ENCODE peak calls at places on chromosome 15, in five cellular contexts. V is astrocyte of the spinal cord, H is keratinocyte, N is foreskin fibroblast, A is RWPE1. C is an unnamed sample.

GRCh38 chr15:64656508-64656907 is 118.9 kb downstream of the RBPMS2 start:
- DNase-seq in A (no peak), V (no peak), N (no peak), H (no peak), C (no peak)

GRCh38 chr15:71802770-71803169 is 7.6 kb upstream of the NR2E3 start:
- DNase-seq in A (no peak), H (no peak), V (no peak), N (no peak), C (no peak)

GRCh38 chr15:90829942-90830440 is 38.4 kb upstream of the FURIN start:
- DNase-seq in A (no peak), V (no peak), H (no peak), N (no peak), C (no peak)

GRCh38 chr15:28109626-28110415 is 10.7 kb upstream of the OCA2 start:
- DNase-seq in N (no peak), A (no peak), V (no peak), H (no peak), C (no peak)

GRCh38 chr15:80811781-80812180 is 32.6 kb downstream of the CEMIP start:
- DNase-seq in N (no peak), A (no peak), H (no peak), V (no peak), C (no peak)

GRCh38 chr15:38578626-38579025 is 14.0 kb upstream of the RASGRP1 start:
- DNase-seq in H (no peak), N (no peak), V (no peak), A (no peak), C (no peak)

GRCh38 chr15:67501177-67501835 is 19.6 kb upstream of the C15orf61 start:
- DNase-seq in N (peak; percentile 29), A (peak; percentile 11), V (peak; percentile 55), H (no peak), C (peak; percentile 48)

GRCh38 chr15:82792068-82792467 is 13.8 kb downstream of the FSD2 start:
- DNase-seq in H (peak; percentile 52), A (no peak), N (no peak), V (no peak), C (no peak)

GRCh38 chr15:85154061-85154460 is 172.4 kb downstream of the PDE8A start:
- DNase-seq in V (no peak), A (no peak), H (no peak), N (no peak), C (no peak)

GRCh38 chr15:97482521-97482920 is 478.0 kb upstream of the ARRDC4 start:
- DNase-seq in A (no peak), N (no peak), V (no peak), H (no peak), C (no peak)

GRCh38 chr15:95347846-95348245 is 982.7 kb upstream of the NR2F2 start:
- DNase-seq in V (no peak), N (no peak), H (no peak), A (no peak), C (no peak)

GRCh38 chr15:45372032-45372995 is 6.0 kb downstream of the GATM start:
- DNase-seq in A (no peak), V (no peak), H (no peak), N (no peak), C (no peak)
- TF ChIP-seq CTCF in A (no peak), V (no peak), H (no peak), N (no peak), C (no peak)

GRCh38 chr15:69032006-69032405 is 17.5 kb downstream of the NOX5 start:
- DNase-seq in A (no peak), V (no peak), N (no peak), H (no peak), C (no peak)

GRCh38 chr15:69034352-69034751 is 19.9 kb downstream of the NOX5 start:
- DNase-seq in H (peak; percentile 67), N (peak; percentile 57), V (peak; percentile 89), A (peak; percentile 87), C (peak; percentile 87)

GRCh38 chr15:69032703-69033373 is 18.3 kb downstream of the NOX5 start:
- DNase-seq in V (no peak), N (no peak), A (no peak), H (no peak), C (no peak)

GRCh38 chr15:69027976-69028518 is 13.6 kb downstream of the NOX5 start:
- DNase-seq in A (no peak), N (no peak), H (no peak), V (no peak), C (no peak)

DNA sequence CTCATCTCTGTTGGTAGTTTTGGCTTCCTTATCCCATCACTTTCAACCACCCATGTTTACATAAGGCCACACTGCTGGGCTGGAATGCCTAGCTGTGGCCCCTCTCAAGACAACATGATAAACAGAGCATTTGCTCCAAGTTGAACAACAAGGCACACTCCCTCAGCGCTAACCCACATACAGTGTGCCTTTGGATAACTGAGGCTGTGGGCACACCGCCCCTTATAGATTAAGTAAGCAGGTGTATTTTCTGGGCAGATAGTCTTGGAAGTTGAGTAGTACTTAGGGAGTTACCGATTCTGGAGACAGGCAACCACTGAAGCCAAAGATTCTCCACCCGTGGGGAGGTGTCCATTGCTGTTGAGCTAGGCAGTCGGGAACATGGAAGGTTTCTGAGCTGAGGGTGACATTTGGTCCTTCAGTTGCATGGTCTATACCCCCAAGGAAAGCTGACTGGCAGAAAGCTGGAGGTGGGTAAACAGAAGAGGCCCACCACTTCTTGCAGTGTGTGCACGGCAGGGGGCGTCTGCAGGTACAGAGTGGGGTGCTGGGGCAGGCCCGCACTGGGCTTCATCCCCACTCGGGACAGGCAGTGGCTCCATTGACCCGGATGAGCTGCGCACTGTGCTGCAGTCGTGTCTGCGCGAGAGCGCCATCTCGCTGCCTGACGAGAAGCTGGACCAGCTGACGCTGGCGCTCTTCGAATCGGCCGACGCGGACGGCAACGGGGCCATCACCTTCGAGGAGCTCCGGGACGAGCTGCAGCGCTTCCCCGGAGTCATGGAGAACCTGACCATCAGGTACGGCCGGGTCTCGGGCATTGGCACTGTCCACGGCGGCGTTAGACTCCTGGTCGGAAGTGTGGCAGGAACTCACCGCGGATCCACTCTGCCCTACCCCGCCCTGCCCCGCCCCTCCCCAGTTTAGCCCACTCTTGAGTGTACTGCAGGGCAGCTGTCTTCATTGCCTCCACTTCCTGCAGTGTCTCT is 16.8 kb downstream of the NOX5 start:
- DNase-seq in V (peak; percentile 27), H (no peak), A (no peak), N (no peak), C (no peak)
- TF ChIP-seq CTCF in V (peak; percentile 73), H (peak; percentile 63), A (no peak), N (peak; percentile 42), C (peak; percentile 49)

GRCh38 chr15:74827632-74828031 is 1.2 kb downstream of the CPLX3 start:
- DNase-seq in H (no peak), V (no peak), N (no peak), A (no peak), C (no peak)
- TF ChIP-seq CTCF in H (no peak), V (no peak), N (no peak), A (no peak), C (no peak)

GRCh38 chr15:60551781-60552161 is 72.8 kb upstream of the ICE2 start:
- DNase-seq in V (no peak), A (peak; percentile 18), N (no peak), H (no peak), C (no peak)
- TF ChIP-seq CTCF in V (no peak), A (no peak), N (no peak), H (peak; percentile 40), C (no peak)

GRCh38 chr15:63041982-63042878 is at the start of gene TPM1:
- DNase-seq in A (peak; percentile 77), V (peak; percentile 97), N (peak; percentile 78), H (no peak), C (peak; percentile 95)

GRCh38 chr15:63041402-63041977 is 1.1 kb upstream of the TPM1 start:
- DNase-seq in N (no peak), A (no peak), H (no peak), V (no peak), C (no peak)

GRCh38 chr15:63044077-63044644 is 1.6 kb downstream of the TPM1 start:
- DNase-seq in A (no peak), N (no peak), H (no peak), V (peak; percentile 13), C (no peak)

GRCh38 chr15:63043391-63044076 is 987 bp downstream of the TPM1 start:
- DNase-seq in N (no peak), H (no peak), V (peak; percentile 21), A (no peak), C (no peak)

DNA sequence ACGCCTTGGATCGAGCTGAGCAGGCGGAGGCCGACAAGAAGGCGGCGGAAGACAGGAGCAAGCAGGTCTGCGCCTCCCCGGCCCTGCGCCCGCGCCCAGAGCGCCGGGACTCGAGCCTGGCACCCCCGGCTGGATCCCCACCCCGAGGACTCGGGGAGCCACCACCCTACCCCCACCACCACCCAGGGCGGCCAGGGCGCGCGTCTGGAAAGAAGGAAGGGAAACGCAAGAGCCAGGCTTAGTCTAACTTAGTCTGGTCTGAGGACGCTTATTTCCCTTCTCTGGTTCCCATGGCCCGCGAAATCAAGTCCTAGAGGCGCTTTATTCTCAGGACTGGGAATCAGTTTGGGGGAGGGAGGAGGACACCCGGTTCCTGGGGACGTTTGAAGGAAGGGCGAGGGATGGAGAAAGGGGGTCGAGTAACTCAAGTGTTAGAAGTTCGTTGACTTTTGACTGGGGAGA is 363 bp downstream of the TPM1 start:
- DNase-seq in A (no peak), H (no peak), V (no peak), N (no peak), C (no peak)
- TF ChIP-seq CTCF in A (no peak), H (no peak), V (no peak), N (no peak), C (no peak)

GRCh38 chr15:46251873-46252272 is 617.0 kb downstream of the SQOR start:
- DNase-seq in N (no peak), V (no peak), H (no peak), A (no peak), C (no peak)
- TF ChIP-seq CTCF in N (no peak), V (no peak), H (no peak), A (no peak), C (no peak)